ENCODE peak calls at places on chromosome 22, in eight cellular contexts. One of them, this sample, is unnamed.

GRCh38 chr22:42743501-42743991 is 22.9 kb upstream of the A4GALT start:
- DNase-seq in lung microvascular endothelial cell: peak
- DNase-seq in fibroblast of lung: no peak
- DNase-seq in fibroblast of pulmonary artery: peak
- DNase-seq in ELF-1: peak
- DNase-seq in KG1: no peak
- DNase-seq in progenitor cell of endocrine pancreas: no peak
- DNase-seq in C1 segment of cervical spinal cord: no peak
- DNase-seq in this sample: peak

GRCh38 chr22:25661067-25661466 is 80.9 kb upstream of the MYO18B start:
- DNase-seq in lung microvascular endothelial cell: no peak
- DNase-seq in fibroblast of lung: peak
- DNase-seq in fibroblast of pulmonary artery: peak
- DNase-seq in ELF-1: no peak
- DNase-seq in KG1: no peak
- DNase-seq in progenitor cell of endocrine pancreas: no peak
- DNase-seq in C1 segment of cervical spinal cord: no peak
- DNase-seq in this sample: no peak

GRCh38 chr22:25680049-25680448 is 61.9 kb upstream of the MYO18B start:
- DNase-seq in lung microvascular endothelial cell: no peak
- DNase-seq in fibroblast of lung: no peak
- DNase-seq in fibroblast of pulmonary artery: no peak
- DNase-seq in ELF-1: no peak
- DNase-seq in KG1: no peak
- DNase-seq in progenitor cell of endocrine pancreas: no peak
- DNase-seq in C1 segment of cervical spinal cord: no peak
- DNase-seq in this sample: no peak

GRCh38 chr22:31451709-31452571 is 37.7 kb downstream of the EIF4ENIF1 start:
- DNase-seq in lung microvascular endothelial cell: peak
- DNase-seq in fibroblast of lung: peak
- DNase-seq in fibroblast of pulmonary artery: peak
- DNase-seq in ELF-1: peak
- DNase-seq in KG1: no peak
- DNase-seq in progenitor cell of endocrine pancreas: no peak
- DNase-seq in C1 segment of cervical spinal cord: no peak
- DNase-seq in this sample: peak

GRCh38 chr22:37079668-37080171 is 28.2 kb downstream of the KCTD17 start:
- DNase-seq in lung microvascular endothelial cell: peak
- DNase-seq in fibroblast of lung: peak
- DNase-seq in fibroblast of pulmonary artery: peak
- DNase-seq in ELF-1: peak
- DNase-seq in KG1: peak
- DNase-seq in progenitor cell of endocrine pancreas: no peak
- DNase-seq in C1 segment of cervical spinal cord: no peak
- DNase-seq in this sample: peak

GRCh38 chr22:44050766-44051747 is 27.0 kb downstream of the PARVB start:
- DNase-seq in lung microvascular endothelial cell: peak
- DNase-seq in fibroblast of lung: no peak
- DNase-seq in fibroblast of pulmonary artery: no peak
- DNase-seq in ELF-1: no peak
- DNase-seq in KG1: no peak
- DNase-seq in progenitor cell of endocrine pancreas: no peak
- DNase-seq in C1 segment of cervical spinal cord: no peak
- DNase-seq in this sample: no peak

GRCh38 chr22:24315367-24315781 is 44.7 kb downstream of the SPECC1L start:
- DNase-seq in lung microvascular endothelial cell: peak
- DNase-seq in fibroblast of lung: peak
- DNase-seq in fibroblast of pulmonary artery: no peak
- DNase-seq in ELF-1: no peak
- DNase-seq in KG1: no peak
- DNase-seq in progenitor cell of endocrine pancreas: no peak
- DNase-seq in C1 segment of cervical spinal cord: no peak
- DNase-seq in this sample: no peak

GRCh38 chr22:33274941-33275443 is 216.8 kb upstream of the SYN3 start:
- DNase-seq in lung microvascular endothelial cell: no peak
- DNase-seq in fibroblast of lung: no peak
- DNase-seq in fibroblast of pulmonary artery: no peak
- DNase-seq in ELF-1: no peak
- DNase-seq in KG1: no peak
- DNase-seq in progenitor cell of endocrine pancreas: no peak
- DNase-seq in C1 segment of cervical spinal cord: no peak
- DNase-seq in this sample: no peak

GRCh38 chr22:46370584-46371373 is 35.3 kb downstream of the TRMU start:
- DNase-seq in lung microvascular endothelial cell: no peak
- DNase-seq in fibroblast of lung: no peak
- DNase-seq in fibroblast of pulmonary artery: no peak
- DNase-seq in ELF-1: peak
- DNase-seq in KG1: no peak
- DNase-seq in progenitor cell of endocrine pancreas: no peak
- DNase-seq in C1 segment of cervical spinal cord: no peak
- DNase-seq in this sample: peak

GRCh38 chr22:48070083-48070482 is 1307.6 kb downstream of the TBC1D22A start:
- DNase-seq in lung microvascular endothelial cell: no peak
- DNase-seq in fibroblast of lung: no peak
- DNase-seq in fibroblast of pulmonary artery: no peak
- DNase-seq in ELF-1: no peak
- DNase-seq in KG1: no peak
- DNase-seq in progenitor cell of endocrine pancreas: no peak
- DNase-seq in C1 segment of cervical spinal cord: no peak
- DNase-seq in this sample: no peak

GRCh38 chr22:45863981-45864751 is 112.8 kb downstream of the WNT7B start:
- DNase-seq in lung microvascular endothelial cell: peak
- DNase-seq in fibroblast of lung: peak
- DNase-seq in fibroblast of pulmonary artery: peak
- DNase-seq in ELF-1: peak
- DNase-seq in KG1: peak
- DNase-seq in progenitor cell of endocrine pancreas: peak
- DNase-seq in C1 segment of cervical spinal cord: peak
- DNase-seq in this sample: peak

This sample was measured in thyroid gland.